ENCODE peak calls at places on chromosomes 13 and 19, in eight cellular contexts. P is sigmoid colon, D is transverse colon, U is GM12891, O is upper lobe of left lung, G is HepG2, J is HCT116, Y is prostate gland. Q is an unnamed sample.

GRCh38 chr13:99031725-99032298 is 53.9 kb upstream of the DOCK9 start:
- DNase-seq in P (no peak), D (no peak), U (no peak), O (no peak), G (no peak), J (no peak), Y (no peak), Q (no peak)

GRCh38 chr13:29497137-29497654 is 98.3 kb downstream of the SLC7A1 start:
- DNase-seq in P (peak; percentile 92), D (peak; percentile 30), U (no peak), O (peak; percentile 60), G (no peak), J (no peak), Y (no peak), Q (no peak)

GRCh38 chr13:110314516-110315245 is 7.6 kb downstream of the COL4A2 start:
- DNase-seq in P (peak; percentile 64), D (no peak), U (no peak), O (peak; percentile 46), G (no peak), J (no peak), Y (no peak), Q (no peak)

GRCh38 chr13:45242070-45242469 is 41.2 kb upstream of the KCTD4 start:
- DNase-seq in P (no peak), D (peak; percentile 33), U (no peak), O (no peak), G (no peak), J (peak; percentile 15), Y (peak; percentile 9), Q (no peak)

GRCh38 chr19:45995715-45996385 is 583 bp downstream of the CCDC61 start:
- DNase-seq in P (no peak), D (no peak), U (no peak), O (no peak), G (no peak), J (no peak), Y (no peak), Q (no peak)

GRCh38 chr19:36245210-36246005 is 30.5 kb downstream of the ZNF146 start:
- DNase-seq in P (no peak), D (no peak), U (no peak), O (peak; percentile 79), G (no peak), J (no peak), Y (no peak), Q (no peak)

GRCh38 chr13:42893346-42893745 is 98.7 kb downstream of the EPSTI1 start:
- DNase-seq in P (no peak), D (no peak), U (no peak), O (no peak), G (no peak), J (no peak), Y (no peak), Q (no peak)

GRCh38 chr13:35016362-35017148 is 74.5 kb downstream of the NBEA start:
- DNase-seq in P (no peak), D (no peak), U (no peak), O (no peak), G (no peak), J (no peak), Y (no peak), Q (no peak)

GRCh38 chr13:90427322-90428272 is 919.9 kb upstream of the MIR17HG start:
- DNase-seq in P (no peak), D (no peak), U (no peak), O (peak; percentile 36), G (no peak), J (no peak), Y (no peak), Q (no peak)

GRCh38 chr19:55080121-55080914 is 4.6 kb downstream of the EPS8L1 start:
- DNase-seq in P (no peak), D (peak; percentile 91), U (no peak), O (peak; percentile 94), G (peak; percentile 35), J (peak; percentile 84), Y (peak; percentile 55), Q (peak; percentile 77)

GRCh38 chr13:93227280-93227905 is 786 bp downstream of the GPC6 start:
- DNase-seq in P (peak; percentile 70), D (peak; percentile 11), U (peak; percentile 9), O (peak; percentile 81), G (peak; percentile 28), J (no peak), Y (peak; percentile 10), Q (no peak)

GRCh38 chr19:15331419-15332310 is 674 bp downstream of the BRD4 start:
- DNase-seq in P (peak; percentile 79), D (peak; percentile 64), U (peak; percentile 50), O (peak; percentile 95), G (no peak), J (no peak), Y (peak; percentile 30), Q (no peak)

GRCh38 chr13:109859216-109859835 is 72.9 kb upstream of the IRS2 start:
- DNase-seq in P (no peak), D (no peak), U (no peak), O (no peak), G (no peak), J (no peak), Y (no peak), Q (no peak)

GRCh38 chr13:40368123-40368891 is 298.1 kb downstream of the FOXO1 start:
- DNase-seq in P (no peak), D (no peak), U (no peak), O (no peak), G (no peak), J (no peak), Y (no peak), Q (no peak)
- TF ChIP-seq POLR2AphosphoS5 in P (no peak), D (no peak), U (no peak), O (no peak), G (no peak), J (no peak), Y (no peak), Q (no peak)

DNA sequence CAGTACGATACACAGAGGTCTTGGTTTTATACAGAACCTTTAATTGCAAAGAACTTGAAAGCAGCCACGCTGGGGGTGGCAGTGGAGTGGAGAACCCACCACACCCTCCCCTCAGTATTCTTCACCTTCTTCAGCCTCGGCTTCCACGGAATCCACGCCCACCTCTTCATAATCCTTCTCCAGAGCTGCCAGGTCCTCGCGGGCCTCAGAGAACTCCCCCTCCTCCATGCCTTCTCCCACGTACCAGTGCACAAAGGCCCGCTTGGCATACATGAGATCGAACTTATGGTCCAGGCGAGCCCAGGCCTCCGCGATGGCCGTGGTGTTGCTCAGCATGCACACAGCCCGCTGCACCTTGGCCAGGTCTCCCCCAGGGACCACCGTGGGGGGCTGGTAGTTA is 7.9 kb downstream of the TUBA3C start:
- DNase-seq in P (no peak), D (no peak), U (no peak), O (no peak), G (no peak), J (no peak), Y (no peak), Q (no peak)
- TF ChIP-seq POLR2A in P (no peak), D (no peak), U (no peak), O (no peak), G (no peak), J (no peak), Y (no peak), Q (no peak)

GRCh38 chr19:40756502-40757110 is 5.6 kb downstream of the SNRPA start:
- DNase-seq in P (no peak), D (no peak), U (no peak), O (no peak), G (no peak), J (no peak), Y (no peak), Q (no peak)

GRCh38 chr19:40755248-40755624 is 4.2 kb downstream of the SNRPA start:
- DNase-seq in P (no peak), D (no peak), U (no peak), O (no peak), G (no peak), J (no peak), Y (no peak), Q (no peak)

GRCh38 chr19:40758491-40758890 is 7.5 kb downstream of the SNRPA start:
- DNase-seq in P (no peak), D (no peak), U (no peak), O (no peak), G (no peak), J (no peak), Y (no peak), Q (no peak)

GRCh38 chr19:40751065-40751923 is at the start of gene SNRPA:
- DNase-seq in P (peak; percentile 99), D (peak; percentile 98), U (peak; percentile 81), O (no peak), G (peak; percentile 97), J (peak; percentile 97), Y (peak; percentile 97), Q (peak; percentile 97)

GRCh38 chr19:40754611-40755247 is 3.7 kb downstream of the SNRPA start:
- DNase-seq in P (no peak), D (peak; percentile 77), U (no peak), O (no peak), G (peak; percentile 62), J (no peak), Y (no peak), Q (no peak)
- TF ChIP-seq POLR2AphosphoS5 in P (no peak), D (peak; percentile 48), U (no peak), O (no peak), G (peak; percentile 44), J (no peak), Y (no peak), Q (no peak)

DNA sequence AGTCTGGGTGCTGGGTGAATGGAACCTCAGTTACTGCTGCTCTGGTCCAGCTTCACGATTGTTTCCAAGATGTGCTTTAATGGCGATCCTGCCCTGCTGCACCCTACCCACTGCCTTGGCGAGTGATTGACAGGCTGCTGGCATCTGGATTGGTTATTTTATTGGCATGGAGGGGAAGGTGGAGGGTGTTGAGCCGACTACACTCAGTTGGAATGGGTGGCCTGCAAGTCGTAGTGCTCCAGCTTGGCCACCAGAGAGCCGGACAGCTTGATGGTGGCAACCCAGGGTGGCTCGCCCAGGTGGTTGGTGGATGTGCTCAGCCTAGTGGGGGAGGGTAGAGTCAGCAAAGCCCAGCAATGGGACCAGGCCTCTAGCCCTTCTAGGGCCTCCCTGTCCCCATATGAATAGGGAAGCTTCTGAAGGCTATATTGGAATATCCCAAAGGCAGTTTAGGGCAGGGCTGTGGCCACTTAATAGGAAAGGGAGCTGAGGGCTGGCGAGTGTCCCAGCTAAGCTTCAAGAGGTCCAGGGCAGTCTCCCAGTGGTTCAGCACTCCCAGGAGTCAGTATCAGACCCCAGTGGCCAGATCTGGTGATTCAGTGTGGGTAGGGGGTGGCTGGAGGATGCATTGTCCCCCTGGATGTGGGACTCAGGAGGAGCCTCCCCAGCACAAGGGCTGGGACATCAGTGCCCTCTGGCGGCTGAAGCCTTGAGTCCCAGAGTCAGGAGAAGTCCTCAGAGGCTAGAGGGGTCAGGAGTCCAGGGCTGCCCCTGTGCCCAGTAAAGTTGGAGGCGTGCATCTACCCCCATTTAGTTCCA is 3.4 kb downstream of the GGN start:
- DNase-seq in P (no peak), D (no peak), U (no peak), O (no peak), G (peak; percentile 24), J (no peak), Y (no peak), Q (no peak)
- TF ChIP-seq POLR2A in P (no peak), D (no peak), U (peak; percentile 14), O (no peak), G (no peak), J (no peak), Y (no peak), Q (no peak)

Q was measured in breast epithelium.